ENCODE peak calls at places on chromosomes 12 and 14, in eight cellular contexts. D is MM.1S; Q is cardiac muscle cell; S is upper lobe of left lung; K is A549; O is CD8-positive, alpha-beta memory T cell; U is GM23248; M is lower lobe of right lung. Y is an unnamed sample. For H3K4me1, the result is how much of the 10 kb centered on the place peaks cover.

GRCh38 chr12:29427964-29428363 is 47.0 kb upstream of the ERGIC2 start:
- DNase-seq in S (no peak), M (no peak), O (no peak), D (peak), K (no peak), Q (no peak), U (no peak), Y (no peak)

GRCh38 chr12:9134981-9135628 is 19.4 kb upstream of the A2M start:
- DNase-seq in O (no peak), Q (no peak), K (peak), U (no peak), S (peak), M (peak), D (peak), Y (peak)

GRCh38 chr12:124289634-124290600 is 5.0 kb upstream of the RFLNA start:
- DNase-seq in Q (no peak), U (peak), M (peak), D (no peak), O (no peak), K (no peak), S (no peak), Y (peak)

GRCh38 chr12:25887367-25887766 is 71.1 kb upstream of the RASSF8 start:
- DNase-seq in K (no peak), O (no peak), S (no peak), U (no peak), D (no peak), M (no peak), Q (no peak), Y (no peak)

GRCh38 chr12:92899388-92900001 is 29.6 kb downstream of the EEA1 start:
- DNase-seq in O (no peak), K (peak), S (no peak), M (no peak), U (peak), D (no peak), Q (no peak), Y (peak)

GRCh38 chr14:76876076-76876475 is 49.9 kb downstream of the LRRC74A start:
- DNase-seq in Q (peak), M (no peak), U (peak), K (peak), O (peak), S (no peak), D (peak), Y (peak)

GRCh38 chr14:24317141-24317927 is 6.0 kb downstream of the LTB4R start:
- DNase-seq in K (no peak), D (no peak), U (peak), Q (no peak), S (no peak), O (no peak), M (no peak), Y (no peak)

GRCh38 chr12:51070004-51070403 is 13.4 kb downstream of the CSRNP2 start:
- DNase-seq in U (no peak), Q (no peak), O (no peak), K (no peak), S (no peak), D (no peak), M (no peak), Y (no peak)

GRCh38 chr12:47422656-47423055 is 283.2 kb downstream of the RPAP3 start:
- DNase-seq in Q (no peak), K (no peak), U (peak), M (no peak), S (no peak), O (no peak), D (no peak), Y (no peak)

GRCh38 chr14:32413967-32414640 is 85.0 kb downstream of the AKAP6 start:
- DNase-seq in S (no peak), M (no peak), O (no peak), U (no peak), K (no peak), Q (no peak), D (no peak), Y (no peak)

GRCh38 chr12:103326190-103326589 is 169.6 kb downstream of the C12orf42 start:
- DNase-seq in U (peak), D (peak), S (no peak), Q (peak), M (no peak), O (no peak), K (peak), Y (peak)

GRCh38 chr12:65673732-65674131 is 150.6 kb upstream of the HMGA2 start:
- DNase-seq in D (no peak), K (no peak), M (no peak), O (no peak), U (peak), S (no peak), Q (no peak), Y (no peak)

GRCh38 chr14:95146079-95146771 is 11.1 kb downstream of the DICER1 start:
- DNase-seq in U (no peak), S (peak), M (peak), K (no peak), Q (no peak), O (no peak), D (no peak), Y (no peak)

GRCh38 chr12:62248873-62249272 is 11.3 kb upstream of the USP15 start:
- DNase-seq in D (no peak), S (no peak), M (no peak), K (no peak), O (no peak), U (peak), Q (no peak), Y (no peak)

GRCh38 chr14:23045419-23046357 is 3.7 kb downstream of the PSMB11 start:
- DNase-seq in K (no peak), O (no peak), Q (no peak), U (no peak), S (no peak), M (no peak), D (no peak), Y (no peak)

GRCh38 chr12:11656550-11656949 is 7.1 kb downstream of the ETV6 start:
- DNase-seq in U (no peak), M (no peak), Q (no peak), S (no peak), D (no peak), K (no peak), O (no peak), Y (no peak)

GRCh38 chr12:11653215-11653753 is 3.8 kb downstream of the ETV6 start:
- DNase-seq in K (no peak), U (peak), Q (no peak), D (no peak), M (no peak), O (no peak), S (no peak), Y (no peak)

GRCh38 chr12:11652351-11653040 is 3.0 kb downstream of the ETV6 start:
- DNase-seq in U (peak), M (peak), O (no peak), Q (no peak), D (no peak), S (no peak), K (no peak), Y (no peak)

GRCh38 chr12:11651785-11652184 is 2.3 kb downstream of the ETV6 start:
- DNase-seq in O (no peak), Q (no peak), U (peak), K (no peak), D (no peak), S (no peak), M (no peak), Y (no peak)

GRCh38 chr12:11654338-11654737 is 4.9 kb downstream of the ETV6 start:
- DNase-seq in K (no peak), U (no peak), M (no peak), Q (no peak), S (no peak), D (no peak), O (no peak), Y (no peak)
- H3K4me1 ChIP-seq in K (under half), U (under half), M (half or more), Q (under half), S (half or more), D (under half), O (under half), Y (under half)

GRCh38 chr12:120710805-120711296 is 593 bp downstream of the UNC119B start:
- DNase-seq in Q (peak), M (peak), O (peak), S (no peak), U (peak), D (peak), K (peak), Y (peak)
- H3K4me1 ChIP-seq in Q (under half), M (under half), O (under half), S (under half), U (under half), D (under half), K (under half), Y (under half)

GRCh38 chr12:53063708-53064612 is 14.1 kb downstream of the TNS2 start:
- DNase-seq in U (peak), S (no peak), O (no peak), D (no peak), Q (no peak), M (no peak), K (no peak), Y (no peak)

GRCh38 chr12:53061404-53062010 is 11.6 kb downstream of the TNS2 start:
- DNase-seq in S (no peak), Q (no peak), K (peak), M (peak), D (no peak), O (no peak), U (no peak), Y (no peak)

GRCh38 chr12:53062977-53063707 is 13.3 kb downstream of the TNS2 start:
- DNase-seq in K (no peak), U (no peak), O (no peak), S (no peak), Q (no peak), M (no peak), D (no peak), Y (no peak)

GRCh38 chr12:53060721-53061276 is 10.9 kb downstream of the TNS2 start:
- DNase-seq in S (peak), D (no peak), M (peak), O (no peak), U (no peak), Q (no peak), K (no peak), Y (no peak)

GRCh38 chr12:53062011-53062961 is 12.4 kb downstream of the TNS2 start:
- DNase-seq in S (no peak), O (no peak), K (no peak), D (no peak), U (no peak), M (no peak), Q (no peak), Y (no peak)
- H3K4me1 ChIP-seq in S (half or more), O (under half), K (under half), D (under half), U (under half), M (half or more), Q (under half), Y (under half)

DNA sequence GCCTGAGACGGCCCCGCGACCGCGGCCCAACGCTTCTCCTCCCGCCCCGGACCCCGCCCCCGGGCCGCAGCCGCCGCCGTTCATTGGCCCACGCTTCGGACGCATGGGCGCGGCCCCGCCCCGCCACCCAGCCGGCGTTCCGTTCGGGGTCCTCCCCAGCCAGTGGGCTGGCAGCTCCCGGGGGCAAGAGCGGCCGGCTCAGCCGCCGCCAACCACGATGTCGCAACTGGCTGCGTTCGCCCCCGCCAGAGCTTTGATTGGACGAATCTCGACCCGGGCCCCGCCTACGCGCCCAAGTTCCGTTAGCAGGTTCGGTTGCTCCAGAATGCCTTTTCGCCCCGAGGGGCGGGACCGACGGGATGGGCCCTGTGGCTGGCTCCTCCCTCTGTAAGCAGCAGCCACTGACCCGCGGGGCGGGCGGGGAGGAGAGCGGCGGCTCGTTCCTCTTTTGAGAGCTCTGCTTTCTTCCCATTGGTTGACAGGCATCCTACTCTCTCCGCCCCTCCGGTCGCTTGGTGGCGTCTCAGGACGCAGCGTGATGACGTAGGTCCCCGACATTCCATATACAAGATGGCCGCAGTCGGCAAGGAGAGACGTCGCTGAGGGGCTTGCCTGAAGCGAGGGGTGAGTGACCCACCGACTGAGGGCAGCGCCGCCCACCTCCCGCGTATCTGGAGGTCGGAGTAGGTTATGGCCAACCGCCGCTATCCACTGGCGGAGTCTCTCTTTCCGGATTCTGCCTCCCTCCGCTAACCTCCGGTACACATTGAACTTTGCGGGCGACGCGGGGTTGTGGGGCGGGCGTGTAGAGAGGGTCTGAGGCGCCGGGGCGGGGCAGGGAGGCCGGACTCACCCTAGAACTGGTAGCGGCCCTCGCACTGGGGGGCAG is at the start of the genes CCNK and SETD3:
- DNase-seq in K (peak), Q (peak), D (peak), O (peak), U (peak), S (peak), M (peak), Y (peak)
- H3K4me1 ChIP-seq in K (under half), Q (under half), D (under half), O (under half), U (under half), S (under half), M (under half), Y (under half)

DNA sequence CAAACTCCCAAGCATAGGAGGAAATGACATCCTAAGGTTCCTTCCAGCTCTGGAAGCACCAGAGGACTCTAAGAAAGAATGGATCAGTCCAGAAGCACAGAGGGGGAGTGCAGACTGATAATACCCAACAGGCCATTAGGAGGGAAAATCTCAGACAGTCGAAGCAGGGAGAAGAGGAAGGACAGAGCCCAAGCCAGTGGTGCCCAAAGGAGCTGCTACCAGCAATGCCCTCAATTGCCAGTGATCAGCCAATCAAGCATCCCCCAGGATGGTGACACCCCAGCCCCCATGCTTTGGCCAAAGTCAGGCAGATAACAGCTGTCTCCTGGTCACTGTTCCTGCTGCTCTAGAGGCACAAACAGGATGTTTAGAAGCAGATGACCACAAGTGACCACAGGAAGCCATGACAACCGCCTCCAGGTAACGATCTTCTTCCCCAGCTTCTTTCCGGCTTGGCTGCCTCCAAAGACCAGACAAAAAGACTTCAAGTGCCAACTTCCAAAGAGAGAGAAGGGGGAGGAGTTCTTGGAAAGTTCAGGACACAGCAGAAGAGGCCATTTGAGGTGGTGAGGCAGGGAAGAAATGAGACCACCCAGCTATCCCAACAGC is 16.2 kb downstream of the PXN start:
- DNase-seq in M (no peak), S (no peak), O (no peak), U (no peak), D (no peak), Q (no peak), K (no peak), Y (no peak)
- H3K4me1 ChIP-seq in M (half or more), S (half or more), O (half or more), U (half or more), D (under half), Q (under half), K (half or more), Y (under half)

GRCh38 chr12:79685068-79685467 is 5.7 kb downstream of the PAWR start:
- DNase-seq in D (no peak), M (no peak), O (no peak), S (no peak), U (peak), K (peak), Q (no peak), Y (no peak)
- H3K4me1 ChIP-seq in D (under half), M (under half), O (under half), S (under half), U (under half), K (half or more), Q (under half), Y (under half)